ENCODE peak calls at places on chromosomes 4 and X, in eight cellular contexts. I is fibroblast of lung, V is AG04449, G is GM12865, H is fibroblast of mammary gland, A is psoas muscle, M is HCT116, R is spleen. P is an unnamed sample.

GRCh38 chr4:183906736-183907651 is 1.9 kb downstream of the STOX2 start:
- DNase-seq in V (no peak), A (no peak), H (no peak), R (no peak), M (no peak), I (peak; percentile 7), G (no peak), P (no peak)

GRCh38 chrX:23008431-23009099 is 8.8 kb downstream of the DDX53 start:
- DNase-seq in A (no peak), R (no peak), M (peak; percentile 6), H (peak; percentile 27), G (peak; percentile 9), V (peak; percentile 2), I (peak; percentile 59), P (peak; percentile 41)

GRCh38 chr4:151325320-151326246 is at the start of gene SH3D19:
- DNase-seq in A (peak; percentile 84), R (peak; percentile 80), V (no peak), I (peak; percentile 58), H (peak; percentile 62), G (no peak), M (peak; percentile 68), P (peak; percentile 74)

GRCh38 chr4:2630556-2631273 is 94.3 kb downstream of the FAM193A start:
- DNase-seq in V (no peak), G (peak; percentile 16), R (no peak), A (no peak), M (peak; percentile 8), H (no peak), I (no peak), P (no peak)

GRCh38 chrX:32084757-32085156 is 1012.9 kb upstream of the FTHL17 start:
- DNase-seq in G (no peak), H (no peak), I (no peak), V (no peak), M (no peak), R (no peak), A (no peak), P (no peak)

GRCh38 chrX:97860206-97860605 is 976.5 kb downstream of the RPA4 start:
- DNase-seq in I (peak; percentile 47), M (no peak), A (no peak), V (no peak), R (no peak), G (no peak), H (no peak), P (peak; percentile 59)

GRCh38 chrX:29858714-29859113 is 356.6 kb upstream of the MAGEB2 start:
- DNase-seq in A (no peak), V (no peak), R (no peak), G (no peak), I (peak; percentile 43), M (no peak), H (peak; percentile 32), P (peak; percentile 2)

GRCh38 chr4:154234576-154234975 is 257.0 kb downstream of the DCHS2 start:
- DNase-seq in V (no peak), R (no peak), I (no peak), H (no peak), M (no peak), A (no peak), G (no peak), P (no peak)

GRCh38 chr4:96293806-96294205 is 453.9 kb downstream of the PDHA2 start:
- DNase-seq in A (no peak), M (no peak), V (no peak), I (no peak), H (no peak), R (no peak), G (no peak), P (peak; percentile 3)

GRCh38 chr4:89915937-89916336 is 21.3 kb downstream of the MMRN1 start:
- DNase-seq in V (no peak), M (no peak), R (no peak), I (no peak), H (no peak), G (no peak), A (no peak), P (no peak)

GRCh38 chr4:68249434-68249833 is 3.9 kb upstream of the TMPRSS11B start:
- DNase-seq in H (no peak), I (no peak), G (peak; percentile 23), R (no peak), M (no peak), A (no peak), V (no peak), P (peak; percentile 87)

GRCh38 chr4:123300222-123300621 is 96.4 kb upstream of the SPRY1 start:
- DNase-seq in I (no peak), V (no peak), A (no peak), R (no peak), M (no peak), G (no peak), H (no peak), P (no peak)

GRCh38 chr4:150080335-150080734 is 2.1 kb downstream of the DCLK2 start:
- DNase-seq in I (peak; percentile 35), H (peak; percentile 20), V (no peak), A (no peak), R (no peak), G (no peak), M (no peak), P (no peak)

GRCh38 chrX:138871739-138872138 is 160.2 kb upstream of the FGF13 start:
- DNase-seq in H (no peak), M (no peak), I (no peak), V (no peak), A (no peak), R (no peak), G (no peak), P (no peak)

GRCh38 chr4:109355835-109356234 is 53.4 kb upstream of the COL25A1 start:
- DNase-seq in M (no peak), I (no peak), A (no peak), R (no peak), G (peak; percentile 15), V (no peak), H (no peak), P (no peak)

GRCh38 chr4:10099521-10100325 is 16.9 kb downstream of the WDR1 start:
- DNase-seq in A (no peak), R (no peak), G (no peak), V (no peak), H (no peak), I (no peak), M (no peak), P (no peak)

GRCh38 chrX:109533631-109534030 is 3.0 kb upstream of the NXT2 start:
- DNase-seq in R (no peak), A (no peak), I (peak; percentile 33), G (no peak), H (peak; percentile 25), M (no peak), V (no peak), P (peak; percentile 75)

GRCh38 chr4:55758570-55758969 is 61.0 kb upstream of the EXOC1L start:
- DNase-seq in G (peak; percentile 2), A (no peak), R (no peak), M (no peak), V (no peak), I (no peak), H (peak; percentile 11), P (no peak)

GRCh38 chr4:7564242-7564641 is 129.5 kb upstream of the PSAPL1 start:
- DNase-seq in M (no peak), V (no peak), R (no peak), H (no peak), G (no peak), A (no peak), I (no peak), P (no peak)

GRCh38 chrX:119605398-119605738 is 856 bp downstream of the NKRF start:
- DNase-seq in I (no peak), G (no peak), R (peak; percentile 83), M (no peak), V (no peak), A (no peak), H (no peak), P (peak; percentile 0)

GRCh38 chrX:6004529-6004928 is 224.1 kb downstream of the NLGN4X start:
- DNase-seq in I (no peak), M (no peak), R (no peak), G (no peak), H (no peak), V (no peak), A (no peak), P (no peak)

GRCh38 chr4:28548549-28548948 is 1687.9 kb downstream of the STIM2 start:
- DNase-seq in V (no peak), M (no peak), I (no peak), R (no peak), A (no peak), G (no peak), H (no peak), P (no peak)
- TF ChIP-seq CTCF in V (no peak), M (no peak), I (no peak), R (no peak), A (no peak), G (no peak), H (no peak), P (no peak)

GRCh38 chr4:71025654-71026053 is 32.2 kb downstream of the DCK start:
- DNase-seq in G (no peak), M (no peak), V (no peak), I (no peak), R (no peak), H (no peak), A (no peak), P (no peak)
- TF ChIP-seq CTCF in G (no peak), M (no peak), V (no peak), I (no peak), R (no peak), H (no peak), A (no peak), P (no peak)

GRCh38 chrX:47562615-47563243 is 1.7 kb downstream of the ARAF start:
- DNase-seq in R (peak; percentile 75), H (peak; percentile 41), G (peak; percentile 56), M (no peak), V (no peak), A (no peak), I (no peak), P (peak; percentile 19)
- TF ChIP-seq CTCF in R (no peak), H (peak; percentile 35), G (peak; percentile 41), M (no peak), V (peak; percentile 18), A (peak; percentile 30), I (peak; percentile 43), P (peak; percentile 30)

DNA sequence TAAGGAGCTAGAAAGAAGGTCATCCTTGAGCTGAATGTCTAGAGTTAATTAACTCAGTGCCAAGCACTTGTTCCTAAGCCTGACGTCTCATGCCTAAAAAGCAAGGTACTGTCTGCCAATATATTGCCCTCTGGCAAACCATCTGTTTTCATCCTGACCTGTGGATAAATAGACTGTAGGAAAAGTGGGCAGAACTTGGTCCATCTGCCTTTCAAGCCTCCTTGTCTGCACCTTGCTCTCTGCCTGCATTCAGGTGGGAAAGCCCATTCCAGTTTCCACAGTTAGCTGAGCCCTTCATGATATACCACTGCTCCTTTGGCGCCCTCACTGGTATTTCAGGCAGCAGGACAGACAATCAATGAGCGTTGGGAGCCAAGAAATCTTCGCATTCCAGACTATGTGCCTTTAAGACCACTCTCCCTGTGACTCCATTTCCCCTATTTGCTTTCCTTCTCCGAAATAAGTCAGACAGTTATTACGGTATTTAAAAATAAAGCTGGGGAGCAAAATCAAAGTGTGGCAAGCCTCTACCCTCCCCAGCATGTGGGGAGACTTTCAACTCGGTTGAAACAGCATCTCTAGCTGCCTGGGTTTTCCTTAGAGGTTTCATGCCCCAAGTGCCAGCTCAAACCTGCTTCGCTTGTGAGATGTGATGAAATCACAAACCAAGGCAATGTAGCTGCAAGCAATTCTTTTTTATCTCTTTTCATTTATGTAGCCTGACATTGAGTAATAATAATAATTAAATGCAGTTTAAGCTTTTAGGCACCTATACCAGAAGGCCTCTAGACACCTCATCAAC is 2.5 kb upstream of the CCDC149 start:
- DNase-seq in H (no peak), V (no peak), G (no peak), I (peak; percentile 12), R (no peak), M (no peak), A (no peak), P (peak; percentile 27)
- TF ChIP-seq CTCF in H (peak; percentile 9), V (peak; percentile 4), G (no peak), I (peak; percentile 16), R (no peak), M (peak; percentile 7), A (no peak), P (peak; percentile 21)

P was measured in epithelial cell of esophagus.